ENCODE peak calls at places on chromosomes 13 and 19, in seven cellular contexts. One of them, this sample, is unnamed.

GRCh38 chr13:52842440-52842839 is 6.0 kb downstream of the PCDH8 start:
- DNase-seq in astrocyte of the spinal cord: no peak
- DNase-seq in IMR-90: no peak
- DNase-seq in body of pancreas: no peak
- DNase-seq in adrenal gland: no peak
- DNase-seq in nephron progenitor cell: no peak
- DNase-seq in psoas muscle: no peak
- DNase-seq in this sample: no peak

GRCh38 chr13:109760951-109761350 is 25.4 kb downstream of the IRS2 start:
- DNase-seq in astrocyte of the spinal cord: no peak
- DNase-seq in IMR-90: no peak
- DNase-seq in body of pancreas: no peak
- DNase-seq in adrenal gland: no peak
- DNase-seq in nephron progenitor cell: no peak
- DNase-seq in psoas muscle: no peak
- DNase-seq in this sample: no peak

GRCh38 chr13:82772802-82773201 is 1109.5 kb downstream of the SLITRK1 start:
- DNase-seq in astrocyte of the spinal cord: peak
- DNase-seq in IMR-90: peak
- DNase-seq in body of pancreas: no peak
- DNase-seq in adrenal gland: no peak
- DNase-seq in nephron progenitor cell: no peak
- DNase-seq in psoas muscle: no peak
- DNase-seq in this sample: no peak

GRCh38 chr13:39816936-39817335 is 161.5 kb downstream of the COG6 start:
- DNase-seq in astrocyte of the spinal cord: peak
- DNase-seq in IMR-90: no peak
- DNase-seq in body of pancreas: no peak
- DNase-seq in adrenal gland: no peak
- DNase-seq in nephron progenitor cell: no peak
- DNase-seq in psoas muscle: no peak
- DNase-seq in this sample: no peak

GRCh38 chr13:113404723-113405471 is 41.0 kb upstream of the GRTP1 start:
- DNase-seq in astrocyte of the spinal cord: no peak
- DNase-seq in IMR-90: no peak
- DNase-seq in body of pancreas: no peak
- DNase-seq in adrenal gland: no peak
- DNase-seq in nephron progenitor cell: peak
- DNase-seq in psoas muscle: peak
- DNase-seq in this sample: no peak

GRCh38 chr19:33683881-33684549 is 62.3 kb downstream of the CHST8 start:
- DNase-seq in astrocyte of the spinal cord: peak
- DNase-seq in IMR-90: peak
- DNase-seq in body of pancreas: peak
- DNase-seq in adrenal gland: peak
- DNase-seq in nephron progenitor cell: peak
- DNase-seq in psoas muscle: peak
- DNase-seq in this sample: no peak

GRCh38 chr19:42816901-42817300 is 51.4 kb upstream of the PSG8 start:
- DNase-seq in astrocyte of the spinal cord: no peak
- DNase-seq in IMR-90: peak
- DNase-seq in body of pancreas: no peak
- DNase-seq in adrenal gland: no peak
- DNase-seq in nephron progenitor cell: no peak
- DNase-seq in psoas muscle: no peak
- DNase-seq in this sample: no peak

GRCh38 chr13:78759704-78760103 is 100.7 kb upstream of the OBI1 start:
- DNase-seq in astrocyte of the spinal cord: no peak
- DNase-seq in IMR-90: no peak
- DNase-seq in body of pancreas: no peak
- DNase-seq in adrenal gland: no peak
- DNase-seq in nephron progenitor cell: no peak
- DNase-seq in psoas muscle: no peak
- DNase-seq in this sample: no peak

GRCh38 chr19:14835011-14835410 is at the start of the genes OR7A5 and OR7C1:
- DNase-seq in astrocyte of the spinal cord: peak
- DNase-seq in IMR-90: no peak
- DNase-seq in body of pancreas: no peak
- DNase-seq in adrenal gland: peak
- DNase-seq in nephron progenitor cell: no peak
- DNase-seq in psoas muscle: no peak
- DNase-seq in this sample: no peak

GRCh38 chr13:75345191-75345590 is 136.8 kb downstream of the TBC1D4 start:
- DNase-seq in astrocyte of the spinal cord: peak
- DNase-seq in IMR-90: peak
- DNase-seq in body of pancreas: no peak
- DNase-seq in adrenal gland: no peak
- DNase-seq in nephron progenitor cell: no peak
- DNase-seq in psoas muscle: no peak
- DNase-seq in this sample: no peak

GRCh38 chr13:24943136-24943535 is 152.8 kb upstream of the PABPC3 start:
- DNase-seq in astrocyte of the spinal cord: no peak
- DNase-seq in IMR-90: no peak
- DNase-seq in body of pancreas: no peak
- DNase-seq in adrenal gland: no peak
- DNase-seq in nephron progenitor cell: no peak
- DNase-seq in psoas muscle: no peak
- DNase-seq in this sample: no peak

GRCh38 chr19:45507864-45508680 is 793 bp downstream of the VASP start:
- DNase-seq in astrocyte of the spinal cord: no peak
- DNase-seq in IMR-90: no peak
- DNase-seq in body of pancreas: peak
- DNase-seq in adrenal gland: peak
- DNase-seq in nephron progenitor cell: peak
- DNase-seq in psoas muscle: peak
- DNase-seq in this sample: no peak

GRCh38 chr19:19464339-19465098 is 50.8 kb downstream of the TSSK6 start:
- DNase-seq in astrocyte of the spinal cord: peak
- DNase-seq in IMR-90: peak
- DNase-seq in body of pancreas: peak
- DNase-seq in adrenal gland: no peak
- DNase-seq in nephron progenitor cell: no peak
- DNase-seq in psoas muscle: no peak
- DNase-seq in this sample: no peak

GRCh38 chr19:43759515-43759914 is 4.8 kb upstream of the SMG9 start:
- DNase-seq in astrocyte of the spinal cord: peak
- DNase-seq in IMR-90: peak
- DNase-seq in body of pancreas: no peak
- DNase-seq in adrenal gland: peak
- DNase-seq in nephron progenitor cell: no peak
- DNase-seq in psoas muscle: no peak
- DNase-seq in this sample: no peak

GRCh38 chr19:2811221-2811722 is 8.4 kb upstream of the ZNF554 start:
- DNase-seq in astrocyte of the spinal cord: no peak
- DNase-seq in IMR-90: no peak
- DNase-seq in body of pancreas: no peak
- DNase-seq in adrenal gland: no peak
- DNase-seq in nephron progenitor cell: no peak
- DNase-seq in psoas muscle: no peak
- DNase-seq in this sample: no peak

GRCh38 chr19:18446811-18447359 is 9.0 kb upstream of the ISYNA1 start:
- DNase-seq in astrocyte of the spinal cord: no peak
- DNase-seq in IMR-90: no peak
- DNase-seq in body of pancreas: no peak
- DNase-seq in adrenal gland: no peak
- DNase-seq in nephron progenitor cell: no peak
- DNase-seq in psoas muscle: no peak
- DNase-seq in this sample: no peak

GRCh38 chr13:39836038-39836437 is 180.6 kb downstream of the COG6 start:
- DNase-seq in astrocyte of the spinal cord: no peak
- DNase-seq in IMR-90: no peak
- DNase-seq in body of pancreas: no peak
- DNase-seq in adrenal gland: no peak
- DNase-seq in nephron progenitor cell: no peak
- DNase-seq in psoas muscle: no peak
- DNase-seq in this sample: no peak

GRCh38 chr13:100490692-100491091 is 97.9 kb downstream of the GGACT start:
- DNase-seq in astrocyte of the spinal cord: peak
- DNase-seq in IMR-90: no peak
- DNase-seq in body of pancreas: no peak
- DNase-seq in adrenal gland: no peak
- DNase-seq in nephron progenitor cell: peak
- DNase-seq in psoas muscle: no peak
- DNase-seq in this sample: no peak

GRCh38 chr19:14107581-14108461 is 9.7 kb downstream of the PRKACA start:
- DNase-seq in astrocyte of the spinal cord: peak
- DNase-seq in IMR-90: no peak
- DNase-seq in body of pancreas: no peak
- DNase-seq in adrenal gland: peak
- DNase-seq in nephron progenitor cell: no peak
- DNase-seq in psoas muscle: peak
- DNase-seq in this sample: no peak

DNA sequence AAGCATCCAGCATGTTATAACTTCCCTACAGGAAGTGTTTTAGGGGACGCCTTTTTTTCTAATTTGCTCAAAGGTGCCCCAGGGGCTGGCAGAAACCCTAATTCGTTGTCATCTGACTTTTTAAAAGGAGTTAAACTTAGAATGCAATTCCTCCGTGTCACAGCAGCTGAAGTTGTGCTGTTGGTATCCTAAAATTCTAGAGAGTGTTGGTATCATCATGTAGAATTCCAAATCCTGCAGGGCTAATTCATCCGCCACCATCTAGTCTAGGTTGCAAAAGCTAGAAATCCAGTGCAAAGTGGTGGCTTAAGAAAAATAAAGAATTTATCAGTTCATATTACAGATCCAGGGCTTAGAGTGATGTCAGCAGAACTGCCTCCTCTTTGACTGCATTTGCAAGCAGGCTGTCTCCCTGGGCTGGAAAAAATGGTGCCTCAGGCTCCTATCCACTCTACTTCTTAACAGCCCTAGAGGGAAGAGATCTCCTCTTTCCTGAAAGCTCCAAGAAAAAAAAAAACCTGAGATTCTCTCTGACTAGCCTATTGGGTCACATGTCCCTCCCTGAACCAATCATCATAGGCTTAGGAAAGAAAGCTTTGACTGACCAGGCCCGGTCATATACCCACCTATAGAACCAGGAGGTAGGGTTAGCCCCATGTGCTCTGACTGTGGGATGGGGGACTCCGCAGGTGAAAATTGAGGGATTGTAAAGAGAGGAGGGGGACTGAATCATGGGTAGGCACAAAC is 73.0 kb downstream of the MAP4K1 start:
- DNase-seq in astrocyte of the spinal cord: no peak
- DNase-seq in IMR-90: peak
- DNase-seq in body of pancreas: no peak
- DNase-seq in adrenal gland: no peak
- DNase-seq in nephron progenitor cell: no peak
- DNase-seq in psoas muscle: no peak
- DNase-seq in this sample: no peak
- TF ChIP-seq CTCF in astrocyte of the spinal cord: no peak
- TF ChIP-seq CTCF in IMR-90: peak
- TF ChIP-seq CTCF in body of pancreas: no peak
- TF ChIP-seq CTCF in adrenal gland: no peak
- TF ChIP-seq CTCF in nephron progenitor cell: no peak
- TF ChIP-seq CTCF in psoas muscle: no peak
- TF ChIP-seq CTCF in this sample: no peak

GRCh38 chr19:40523322-40524047 is 53.2 kb upstream of the SHKBP1 start:
- DNase-seq in astrocyte of the spinal cord: peak
- DNase-seq in IMR-90: peak
- DNase-seq in body of pancreas: peak
- DNase-seq in adrenal gland: peak
- DNase-seq in nephron progenitor cell: peak
- DNase-seq in psoas muscle: peak
- DNase-seq in this sample: no peak
- TF ChIP-seq CTCF in astrocyte of the spinal cord: peak
- TF ChIP-seq CTCF in IMR-90: peak
- TF ChIP-seq CTCF in body of pancreas: peak
- TF ChIP-seq CTCF in adrenal gland: peak
- TF ChIP-seq CTCF in nephron progenitor cell: peak
- TF ChIP-seq CTCF in psoas muscle: peak
- TF ChIP-seq CTCF in this sample: no peak

GRCh38 chr13:62320731-62321130 is 905.1 kb upstream of the PCDH20 start:
- DNase-seq in astrocyte of the spinal cord: no peak
- DNase-seq in IMR-90: no peak
- DNase-seq in body of pancreas: no peak
- DNase-seq in adrenal gland: no peak
- DNase-seq in nephron progenitor cell: no peak
- DNase-seq in psoas muscle: no peak
- DNase-seq in this sample: no peak
- TF ChIP-seq CTCF in astrocyte of the spinal cord: no peak
- TF ChIP-seq CTCF in IMR-90: no peak
- TF ChIP-seq CTCF in body of pancreas: no peak
- TF ChIP-seq CTCF in adrenal gland: no peak
- TF ChIP-seq CTCF in nephron progenitor cell: no peak
- TF ChIP-seq CTCF in psoas muscle: no peak
- TF ChIP-seq CTCF in this sample: no peak

GRCh38 chr13:33487575-33488243 is 202.2 kb upstream of the STARD13 start:
- DNase-seq in astrocyte of the spinal cord: peak
- DNase-seq in IMR-90: peak
- DNase-seq in body of pancreas: no peak
- DNase-seq in adrenal gland: no peak
- DNase-seq in nephron progenitor cell: no peak
- DNase-seq in psoas muscle: no peak
- DNase-seq in this sample: no peak

GRCh38 chr13:33494596-33495214 is 209.2 kb upstream of the STARD13 start:
- DNase-seq in astrocyte of the spinal cord: peak
- DNase-seq in IMR-90: peak
- DNase-seq in body of pancreas: no peak
- DNase-seq in adrenal gland: no peak
- DNase-seq in nephron progenitor cell: no peak
- DNase-seq in psoas muscle: no peak
- DNase-seq in this sample: no peak

GRCh38 chr13:33489563-33489962 is 204.0 kb upstream of the STARD13 start:
- DNase-seq in astrocyte of the spinal cord: no peak
- DNase-seq in IMR-90: no peak
- DNase-seq in body of pancreas: no peak
- DNase-seq in adrenal gland: no peak
- DNase-seq in nephron progenitor cell: no peak
- DNase-seq in psoas muscle: no peak
- DNase-seq in this sample: no peak

GRCh38 chr13:33493672-33494365 is 208.3 kb upstream of the STARD13 start:
- DNase-seq in astrocyte of the spinal cord: no peak
- DNase-seq in IMR-90: no peak
- DNase-seq in body of pancreas: no peak
- DNase-seq in adrenal gland: no peak
- DNase-seq in nephron progenitor cell: no peak
- DNase-seq in psoas muscle: no peak
- DNase-seq in this sample: no peak

GRCh38 chr13:33490461-33491327 is 205.1 kb upstream of the STARD13 start:
- DNase-seq in astrocyte of the spinal cord: no peak
- DNase-seq in IMR-90: no peak
- DNase-seq in body of pancreas: no peak
- DNase-seq in adrenal gland: no peak
- DNase-seq in nephron progenitor cell: peak
- DNase-seq in psoas muscle: no peak
- DNase-seq in this sample: no peak
- TF ChIP-seq CTCF in astrocyte of the spinal cord: no peak
- TF ChIP-seq CTCF in IMR-90: no peak
- TF ChIP-seq CTCF in body of pancreas: no peak
- TF ChIP-seq CTCF in adrenal gland: no peak
- TF ChIP-seq CTCF in nephron progenitor cell: no peak
- TF ChIP-seq CTCF in psoas muscle: no peak
- TF ChIP-seq CTCF in this sample: no peak

This sample was measured in omental fat pad.